ENCODE peak calls at places on chromosomes 13 and 19, in four cellular contexts. T is K562, U is GM12892, O is H1. Q is an unnamed sample.
A peak's percentile ranks its signal among the peaks of the same experiment; 100 is the strongest.

GRCh38 chr13:24459234-24459633 is 53.3 kb downstream of the PARP4 start:
- DNase-seq in T (no peak), U (no peak), O (no peak), Q (peak; percentile 43)

GRCh38 chr19:8208710-8209110 is 460 bp upstream of the CERS4 start:
- DNase-seq in T (no peak), U (no peak), O (no peak), Q (no peak)

GRCh38 chr13:63381078-63381859 is 1965.6 kb upstream of the PCDH20 start:
- DNase-seq in T (no peak), U (no peak), O (no peak), Q (no peak)

GRCh38 chr13:102659168-102659713 is 35.6 kb downstream of the METTL21C start:
- DNase-seq in T (no peak), U (no peak), O (no peak), Q (no peak)

GRCh38 chr13:77619655-77620054 is 77.8 kb upstream of the SLAIN1 start:
- DNase-seq in T (no peak), U (no peak), O (no peak), Q (no peak)

GRCh38 chr13:40187324-40187795 is 479.1 kb downstream of the FOXO1 start:
- DNase-seq in T (no peak), U (no peak), O (no peak), Q (no peak)

GRCh38 chr13:39347926-39348901 is 254.8 kb downstream of the LHFPL6 start:
- DNase-seq in T (no peak), U (no peak), O (peak; percentile 29), Q (no peak)

GRCh38 chr13:53260594-53260993 is 232.0 kb downstream of the OLFM4 start:
- DNase-seq in T (no peak), U (no peak), O (no peak), Q (no peak)

GRCh38 chr19:17915940-17916593 is 16.7 kb upstream of the CCDC124 start:
- DNase-seq in T (no peak), U (no peak), O (no peak), Q (no peak)

DNA sequence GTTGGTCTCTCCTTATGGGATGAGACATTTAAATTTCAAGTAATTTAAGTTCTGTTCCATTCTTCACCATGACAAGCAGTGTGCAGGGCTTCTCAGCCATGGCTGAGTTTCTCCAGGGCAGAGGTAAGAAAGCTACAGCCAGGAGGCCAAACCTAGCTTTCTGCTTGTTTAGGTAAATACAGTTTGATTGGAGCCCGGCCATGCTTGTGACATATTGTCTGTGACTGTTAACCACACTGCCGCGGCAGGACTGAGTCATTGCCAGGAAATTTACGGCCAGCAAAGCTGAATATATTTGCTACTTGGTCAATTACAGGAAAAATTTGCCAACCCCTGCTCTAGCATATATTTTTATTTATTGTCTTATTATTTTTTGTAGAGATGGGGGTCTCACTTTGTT is 10.7 kb downstream of the NLRP8 start:
- DNase-seq in T (no peak), U (no peak), O (no peak), Q (no peak)
- TF ChIP-seq TAF1 in T (no peak), U (no peak), O (no peak), Q (no peak)

DNA sequence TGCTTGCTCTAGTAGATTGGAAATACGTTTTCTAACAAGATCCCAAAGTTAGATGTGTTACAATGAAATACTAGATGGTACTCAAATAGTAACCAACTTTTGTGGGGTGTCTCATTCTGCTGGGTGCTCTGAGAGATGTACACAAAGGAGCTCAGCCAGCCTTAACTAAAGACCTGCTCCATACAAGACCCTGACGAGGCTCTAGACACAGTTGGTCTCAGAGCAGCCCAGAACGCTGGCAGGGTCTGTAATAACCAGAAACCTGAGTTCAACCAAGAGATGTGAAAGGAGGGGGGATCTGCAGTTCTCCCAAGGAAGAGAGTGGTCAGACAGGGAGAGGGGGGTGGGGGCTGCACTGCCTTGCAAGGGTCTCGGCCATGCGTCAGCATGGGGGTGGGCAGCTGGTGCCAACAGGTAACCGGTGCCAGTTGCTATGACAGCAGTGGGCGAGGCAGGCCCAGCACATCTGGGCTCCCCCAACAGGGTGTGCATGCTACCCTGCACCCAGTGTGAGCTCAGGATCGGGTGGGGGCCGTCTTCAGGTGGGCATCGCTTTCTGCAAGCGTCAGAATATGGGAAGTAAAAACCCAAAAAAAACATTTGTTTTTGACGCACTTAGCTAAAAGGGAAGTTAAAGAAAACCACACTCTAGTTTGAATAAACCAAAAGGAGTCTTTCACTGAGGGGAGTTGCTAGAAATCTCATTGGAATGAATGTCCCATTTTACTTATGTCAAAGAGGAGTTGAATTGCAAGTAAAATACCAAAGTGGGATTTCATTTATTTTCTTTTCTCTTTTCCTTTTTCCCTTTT is 68.0 kb upstream of the GPR183 start:
- DNase-seq in T (no peak), U (no peak), O (no peak), Q (no peak)
- TF ChIP-seq TAF1 in T (no peak), U (no peak), O (no peak), Q (no peak)

GRCh38 chr19:50649433-50650391 is at the start of gene C19orf81:
- DNase-seq in T (peak; percentile 65), U (no peak), O (no peak), Q (no peak)
- TF ChIP-seq TAF1 in T (no peak), U (no peak), O (peak; percentile 52), Q (no peak)

GRCh38 chr13:42114278-42114677 is 65.8 kb downstream of the DGKH start:
- DNase-seq in T (no peak), U (no peak), O (no peak), Q (no peak)
- TF ChIP-seq TAF1 in T (no peak), U (no peak), O (no peak), Q (no peak)

GRCh38 chr13:54449922-54450321 is 1421.3 kb downstream of the OLFM4 start:
- DNase-seq in T (no peak), U (no peak), O (no peak), Q (no peak)
- TF ChIP-seq TAF1 in T (no peak), U (no peak), O (no peak), Q (no peak)

GRCh38 chr13:110128546-110128945 is 178.4 kb downstream of the COL4A1 start:
- DNase-seq in T (no peak), U (no peak), O (no peak), Q (no peak)

GRCh38 chr13:110125157-110125556 is 181.8 kb downstream of the COL4A1 start:
- DNase-seq in T (no peak), U (no peak), O (no peak), Q (no peak)

GRCh38 chr13:110125613-110126272 is 181.2 kb downstream of the COL4A1 start:
- DNase-seq in T (no peak), U (no peak), O (no peak), Q (no peak)

GRCh38 chr13:110127986-110128511 is 178.9 kb downstream of the COL4A1 start:
- DNase-seq in T (no peak), U (no peak), O (no peak), Q (no peak)

GRCh38 chr13:110126391-110126961 is 180.5 kb downstream of the COL4A1 start:
- DNase-seq in T (no peak), U (no peak), O (no peak), Q (no peak)
- TF ChIP-seq TAF1 in T (no peak), U (no peak), O (no peak), Q (no peak)